ENCODE peak calls at places on chromosomes 5 and 9, in six cellular contexts. E is endothelial cell, H is body of pancreas, P is MM.1S, Z is OCI-LY7, F is left ventricle myocardium inferior. A is an unnamed sample.
A peak's percentile ranks its signal among the peaks of the same experiment; 100 is the strongest.

GRCh38 chr5:146337264-146337904 is 1.3 kb upstream of the POU4F3 start:
- DNase-seq in Z (no peak), H (no peak), F (no peak), E (no peak), P (no peak), A (no peak)

GRCh38 chr5:53616939-53617549 is 56.6 kb downstream of the NDUFS4 start:
- DNase-seq in E (no peak), H (no peak), F (no peak), P (no peak), Z (no peak), A (no peak)

GRCh38 chr9:121201045-121201737 is 478 bp downstream of the RAB14 start:
- DNase-seq in F (peak; percentile 53), H (peak; percentile 40), Z (peak; percentile 64), P (peak; percentile 59), E (peak; percentile 49), A (peak; percentile 41)

GRCh38 chr5:119275146-119275872 is 80.5 kb upstream of the TNFAIP8 start:
- DNase-seq in P (no peak), Z (no peak), E (no peak), H (no peak), F (no peak), A (no peak)

GRCh38 chr9:35756275-35756742 is 2.2 kb upstream of the MSMP start:
- DNase-seq in E (peak; percentile 62), H (no peak), F (peak; percentile 50), P (peak; percentile 66), Z (no peak), A (no peak)

GRCh38 chr5:148632978-148633377 is 21.3 kb downstream of the HTR4 start:
- DNase-seq in P (no peak), F (no peak), H (no peak), E (no peak), Z (no peak), A (no peak)

GRCh38 chr9:134065720-134066419 is 2.0 kb downstream of the BRD3 start:
- DNase-seq in E (no peak), F (no peak), P (no peak), H (peak; percentile 56), Z (peak; percentile 38), A (peak; percentile 88)

GRCh38 chr5:133635051-133635450 is 22.7 kb upstream of the FSTL4 start:
- DNase-seq in E (no peak), F (no peak), H (no peak), Z (no peak), P (no peak), A (no peak)

GRCh38 chr5:110681109-110681508 is 45.4 kb downstream of the TMEM232 start:
- DNase-seq in Z (no peak), E (no peak), F (no peak), H (no peak), P (no peak), A (no peak)

GRCh38 chr9:27086818-27087680 is 22.0 kb upstream of the TEK start:
- DNase-seq in E (no peak), F (no peak), P (no peak), Z (no peak), H (no peak), A (no peak)

GRCh38 chr5:103587185-103587748 is 24.7 kb upstream of the NUDT12 start:
- DNase-seq in P (peak; percentile 29), Z (no peak), E (no peak), F (no peak), H (no peak), A (no peak)

GRCh38 chr9:99356512-99356971 is 134.5 kb downstream of the SEC61B start:
- DNase-seq in P (no peak), H (peak; percentile 53), Z (no peak), E (no peak), F (peak; percentile 72), A (no peak)

GRCh38 chr5:172881691-172882370 is 47.8 kb downstream of the ERGIC1 start:
- DNase-seq in Z (no peak), F (no peak), P (no peak), E (no peak), H (peak; percentile 71), A (peak; percentile 77)

GRCh38 chr5:178465861-178466288 is 124.3 kb downstream of the COL23A1 start:
- DNase-seq in Z (no peak), E (no peak), F (no peak), P (no peak), H (no peak), A (no peak)

DNA sequence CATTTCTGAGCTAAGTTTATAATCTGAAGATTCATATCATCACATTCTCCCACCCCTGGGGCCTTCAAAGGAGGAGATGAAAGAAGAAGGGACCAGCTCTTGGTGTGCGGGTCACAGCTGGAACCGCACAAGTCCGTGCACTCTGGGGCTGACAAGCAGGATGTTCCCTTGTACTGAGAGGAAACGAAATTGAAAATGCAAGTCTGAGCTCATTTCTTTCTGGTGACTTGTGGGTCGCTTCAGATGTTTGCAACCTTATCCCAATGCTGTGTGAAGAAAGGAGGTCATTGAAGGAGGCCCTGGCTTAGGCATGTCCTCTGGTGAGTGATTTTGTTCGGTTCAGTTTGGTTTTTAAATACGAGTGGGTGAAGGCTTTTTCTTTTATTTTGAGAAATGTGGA is 59.6 kb downstream of the C9orf152 start:
- DNase-seq in P (peak; percentile 92), H (no peak), E (no peak), F (no peak), Z (peak; percentile 89), A (peak; percentile 58)
- TF ChIP-seq CTCF in P (no peak), H (no peak), E (no peak), F (no peak), Z (no peak), A (no peak)

DNA sequence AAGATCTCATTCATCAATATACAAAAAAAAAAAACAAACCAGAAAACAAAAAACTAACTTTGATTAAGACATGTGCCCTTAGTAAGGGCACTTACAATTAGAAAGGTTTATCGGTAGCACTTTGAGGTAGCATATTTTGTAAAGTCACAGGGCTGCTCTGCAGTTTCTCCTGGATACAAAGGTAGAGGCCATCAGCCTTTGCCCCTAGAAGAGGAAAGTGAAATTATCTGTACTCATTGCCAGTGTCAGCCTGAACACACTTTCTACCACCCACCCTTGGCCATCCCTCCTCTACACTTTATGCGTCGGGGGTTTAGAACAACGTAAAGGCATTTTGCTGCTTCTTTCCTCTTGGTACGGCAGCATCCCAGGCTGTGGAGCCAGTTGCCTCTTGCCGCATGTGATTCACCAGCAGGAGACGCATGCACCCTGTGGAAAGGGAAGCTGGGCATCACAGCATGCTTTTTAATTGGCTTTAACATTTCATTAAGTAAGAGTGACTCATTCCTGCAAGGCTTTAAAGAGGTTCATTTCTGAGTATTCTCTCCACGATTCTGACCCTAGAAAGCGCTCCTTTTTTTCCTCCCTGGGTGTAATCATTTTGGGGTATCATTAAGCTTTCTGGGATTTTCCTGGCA is 84.6 kb downstream of the CEMIP2 start:
- DNase-seq in Z (no peak), P (no peak), E (no peak), H (peak; percentile 33), F (no peak), A (no peak)
- TF ChIP-seq CTCF in Z (no peak), P (no peak), E (no peak), H (no peak), F (peak; percentile 24), A (no peak)

DNA sequence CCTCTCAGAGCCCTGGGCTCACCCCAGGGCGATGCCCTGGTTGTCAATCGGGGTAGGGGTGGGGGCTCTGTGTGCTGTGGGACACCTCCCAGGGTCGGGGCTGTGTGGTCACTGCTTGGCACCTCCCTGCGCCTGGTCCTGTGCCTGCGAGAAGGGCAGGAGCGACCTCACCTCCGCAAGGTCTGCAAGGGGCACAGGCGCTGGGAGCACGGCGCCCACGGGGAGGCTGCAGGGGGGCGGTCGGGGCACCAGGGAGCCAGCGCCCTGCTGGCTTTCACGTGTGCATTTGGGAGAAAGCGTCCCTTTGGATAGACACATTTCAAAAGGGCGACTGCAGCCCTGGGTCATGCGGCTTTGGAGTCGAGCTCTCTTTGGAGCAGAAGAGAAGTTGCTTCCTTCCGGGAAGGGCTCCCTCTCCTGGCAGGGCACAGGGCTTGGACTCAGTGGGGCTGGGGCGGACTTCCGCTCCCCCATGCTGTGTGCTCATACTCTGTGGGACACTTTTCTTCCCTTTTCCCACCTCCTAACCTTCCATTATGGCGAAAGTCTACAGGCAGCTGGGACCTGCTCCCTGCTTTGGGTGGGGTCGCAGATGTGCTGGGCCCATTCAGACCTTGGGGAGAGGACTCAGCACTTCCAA is 52.8 kb upstream of the SLC28A3 start:
- DNase-seq in Z (no peak), H (no peak), E (no peak), F (no peak), P (no peak), A (no peak)
- TF ChIP-seq CTCF in Z (no peak), H (no peak), E (no peak), F (no peak), P (no peak), A (no peak)

DNA sequence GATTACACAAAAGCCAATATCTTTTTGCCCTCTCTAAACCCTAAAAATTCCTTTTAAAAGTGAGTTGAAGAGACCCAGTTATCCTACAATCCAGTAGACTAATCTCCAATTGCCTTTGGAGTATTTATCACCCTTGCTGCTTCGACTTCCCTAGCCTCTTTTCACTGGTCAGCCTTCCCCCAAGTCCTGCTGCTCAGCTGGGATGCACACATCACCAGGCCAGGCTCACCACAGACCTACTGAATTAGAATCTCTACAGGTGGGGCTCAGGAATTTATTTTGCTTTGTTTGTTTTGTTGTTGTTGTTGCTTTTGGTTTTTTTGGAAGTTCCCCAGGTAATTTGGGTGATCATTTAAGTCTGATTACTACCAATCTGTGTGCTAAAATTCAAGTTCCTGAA is 11.6 kb upstream of the FOXD1 start:
- DNase-seq in E (no peak), P (no peak), F (no peak), H (no peak), Z (no peak), A (no peak)
- TF ChIP-seq CTCF in E (no peak), P (no peak), F (no peak), H (no peak), Z (no peak), A (no peak)

A was measured in GM10248.